ENCODE peak calls at places on chromosomes 1 and 21, in four cellular contexts. One of them, this sample, is unnamed.

GRCh38 chr1:181239086-181239485 is 150.6 kb downstream of the IER5 start:
- DNase-seq in K562: no peak
- DNase-seq in HepG2: no peak
- DNase-seq in WTC11: no peak
- DNase-seq in this sample: no peak

GRCh38 chr1:51648180-51649109 is 31.6 kb downstream of the OSBPL9 start:
- DNase-seq in HepG2: peak
- DNase-seq in K562: peak
- DNase-seq in WTC11: no peak
- DNase-seq in this sample: peak

GRCh38 chr1:48047116-48047515 is 49.9 kb upstream of the TRABD2B start:
- DNase-seq in WTC11: no peak
- DNase-seq in K562: no peak
- DNase-seq in HepG2: no peak
- DNase-seq in this sample: no peak

GRCh38 chr1:6113116-6113515 is 67.0 kb downstream of the CHD5 start:
- DNase-seq in WTC11: peak
- DNase-seq in K562: no peak
- DNase-seq in HepG2: no peak
- DNase-seq in this sample: no peak

GRCh38 chr1:59596432-59596831 is 218.3 kb upstream of the HOOK1 start:
- DNase-seq in HepG2: no peak
- DNase-seq in K562: no peak
- DNase-seq in WTC11: no peak
- DNase-seq in this sample: no peak

GRCh38 chr1:16913616-16913865 is 8.2 kb upstream of the CROCC start:
- DNase-seq in HepG2: no peak
- DNase-seq in WTC11: no peak
- DNase-seq in K562: no peak
- DNase-seq in this sample: no peak

GRCh38 chr1:235149824-235150223 is 11.2 kb downstream of the RBM34 start:
- DNase-seq in K562: no peak
- DNase-seq in HepG2: no peak
- DNase-seq in WTC11: no peak
- DNase-seq in this sample: no peak

GRCh38 chr1:229209386-229209785 is 61.5 kb upstream of the RAB4A start:
- DNase-seq in WTC11: no peak
- DNase-seq in HepG2: no peak
- DNase-seq in K562: no peak
- DNase-seq in this sample: no peak

GRCh38 chr21:27796106-27796505 is 829.2 kb upstream of the ADAMTS5 start:
- DNase-seq in HepG2: no peak
- DNase-seq in WTC11: no peak
- DNase-seq in K562: no peak
- DNase-seq in this sample: no peak

DNA sequence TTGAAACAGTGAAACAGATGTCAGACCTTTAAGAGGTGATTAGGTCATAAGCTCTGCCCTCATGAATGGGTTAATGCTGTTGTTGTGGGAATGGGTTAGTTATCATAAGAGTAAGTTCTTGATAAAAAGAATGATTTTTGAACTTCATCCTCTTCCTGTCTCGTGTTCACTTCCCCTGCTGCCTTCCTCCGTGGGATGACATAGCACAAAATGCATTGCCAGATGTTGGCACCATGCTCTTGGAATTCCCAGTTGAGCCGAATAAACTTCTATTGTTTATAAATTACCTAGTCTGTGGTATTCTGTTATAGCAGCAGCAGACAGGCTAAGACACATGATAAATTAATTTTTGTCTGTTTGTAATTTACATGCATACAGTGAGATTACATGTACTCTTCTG is 112.0 kb upstream of the LRRC7 start:
- DNase-seq in HepG2: no peak
- DNase-seq in WTC11: no peak
- DNase-seq in K562: no peak
- DNase-seq in this sample: no peak
- TF ChIP-seq ESRRA in HepG2: no peak
- TF ChIP-seq ESRRA in WTC11: no peak
- TF ChIP-seq ESRRA in K562: no peak
- TF ChIP-seq ESRRA in this sample: no peak

GRCh38 chr1:118335372-118335771 is 150.3 kb upstream of the SPAG17 start:
- DNase-seq in HepG2: no peak
- DNase-seq in K562: no peak
- DNase-seq in WTC11: no peak
- DNase-seq in this sample: no peak
- TF ChIP-seq NR3C1 in HepG2: no peak
- TF ChIP-seq NR3C1 in K562: no peak
- TF ChIP-seq NR3C1 in WTC11: no peak
- TF ChIP-seq NR3C1 in this sample: no peak

GRCh38 chr1:210726621-210727020 is 397.9 kb downstream of the HHAT start:
- DNase-seq in WTC11: peak
- DNase-seq in HepG2: no peak
- DNase-seq in K562: peak
- DNase-seq in this sample: no peak
- TF ChIP-seq ESRRA in WTC11: no peak
- TF ChIP-seq ESRRA in HepG2: no peak
- TF ChIP-seq ESRRA in K562: no peak
- TF ChIP-seq ESRRA in this sample: no peak

DNA sequence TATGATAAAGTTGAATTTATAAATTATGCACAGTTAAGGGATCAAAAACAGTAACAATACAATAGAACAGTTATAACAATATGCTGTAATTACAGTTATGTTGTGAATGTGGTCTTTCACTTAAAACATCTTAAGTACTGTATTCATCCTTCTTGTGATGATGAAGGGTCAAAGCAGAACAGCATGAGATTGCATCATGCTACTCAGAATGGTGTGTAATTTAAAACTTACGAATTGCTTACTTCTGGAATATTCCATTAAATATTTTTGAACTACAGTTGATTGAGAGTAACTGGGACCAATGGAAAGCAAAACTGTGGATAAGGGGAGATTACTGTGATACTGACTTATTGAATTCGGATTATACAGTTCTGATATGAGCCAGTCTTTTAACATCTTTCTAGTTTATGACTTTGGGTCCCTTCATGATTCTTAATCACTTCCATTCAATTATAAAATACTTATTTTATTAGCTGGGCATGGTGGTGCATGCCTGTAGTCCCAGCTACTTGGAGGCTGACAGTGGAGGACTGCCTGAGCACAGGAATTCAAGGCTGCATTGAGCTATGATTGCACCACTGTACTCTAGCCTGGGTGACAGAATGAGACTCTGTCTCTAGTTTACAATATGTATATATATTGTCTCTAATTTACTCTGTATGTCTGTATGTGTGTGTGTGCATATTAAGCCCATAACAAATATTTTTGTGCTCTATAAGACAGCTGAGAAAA is 43.2 kb downstream of the ATP1B1 start:
- DNase-seq in K562: no peak
- DNase-seq in HepG2: no peak
- DNase-seq in WTC11: no peak
- DNase-seq in this sample: no peak
- TF ChIP-seq NR3C1 in K562: no peak
- TF ChIP-seq NR3C1 in HepG2: no peak
- TF ChIP-seq NR3C1 in WTC11: no peak
- TF ChIP-seq NR3C1 in this sample: no peak

DNA sequence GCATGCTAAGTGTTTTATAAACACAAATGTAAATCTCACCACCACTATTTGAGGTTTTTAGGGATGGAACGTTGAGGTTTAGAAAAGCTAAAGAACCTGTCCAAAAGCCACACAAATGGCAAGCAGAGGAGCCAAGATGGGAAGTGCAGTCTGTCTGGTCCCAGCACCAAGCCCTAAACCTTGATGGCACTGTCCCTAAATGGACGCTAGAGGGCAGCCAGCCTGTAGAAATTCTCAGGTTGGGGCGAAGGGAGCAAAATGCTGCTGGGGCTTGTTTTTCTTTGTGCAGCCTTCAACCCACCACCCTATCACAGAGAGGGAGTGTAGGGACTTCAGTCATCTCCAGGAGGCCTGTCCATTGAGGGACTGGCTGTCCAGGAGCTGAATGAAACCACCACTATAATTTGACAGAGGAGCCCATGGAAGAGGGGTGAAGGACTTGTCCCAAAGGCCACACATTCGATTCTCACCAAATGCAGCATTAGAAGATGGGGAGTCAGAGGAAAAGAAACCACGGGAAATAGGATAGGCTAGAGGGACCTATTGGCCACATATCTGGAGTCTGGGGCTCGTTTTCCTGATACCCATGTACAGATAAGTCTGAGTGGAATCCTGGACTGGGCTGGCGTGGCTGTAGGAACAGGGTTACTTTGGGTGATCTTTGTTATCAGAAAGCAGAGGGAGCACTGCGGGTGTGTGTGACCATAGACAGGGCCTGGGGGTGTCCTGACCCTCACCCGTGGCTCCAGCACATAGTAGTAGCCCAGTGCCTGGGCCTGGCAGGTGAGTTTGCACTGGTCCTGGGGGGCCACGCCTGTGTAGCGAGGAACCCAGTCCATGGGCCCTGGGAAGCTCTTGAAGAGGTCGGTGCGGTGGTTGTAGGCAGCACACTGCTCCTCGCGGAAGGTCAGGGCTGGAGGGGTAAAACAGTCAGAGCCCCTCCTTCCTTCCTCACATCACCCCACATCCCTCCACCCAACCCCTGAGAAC is 6.1 kb downstream of the ADAMTS4 start:
- DNase-seq in WTC11: peak
- DNase-seq in K562: peak
- DNase-seq in HepG2: peak
- DNase-seq in this sample: peak
- TF ChIP-seq ESRRA in WTC11: no peak
- TF ChIP-seq ESRRA in K562: no peak
- TF ChIP-seq ESRRA in HepG2: no peak
- TF ChIP-seq ESRRA in this sample: no peak

GRCh38 chr1:10479276-10479675 is 4.5 kb downstream of the PEX14 start:
- DNase-seq in K562: no peak
- DNase-seq in HepG2: no peak
- DNase-seq in WTC11: no peak
- DNase-seq in this sample: no peak

GRCh38 chr1:10475510-10475909 is 760 bp downstream of the PEX14 start:
- DNase-seq in K562: peak
- DNase-seq in WTC11: no peak
- DNase-seq in HepG2: no peak
- DNase-seq in this sample: no peak

GRCh38 chr1:10474613-10475507 is at the start of gene PEX14:
- DNase-seq in HepG2: peak
- DNase-seq in WTC11: peak
- DNase-seq in K562: peak
- DNase-seq in this sample: peak

GRCh38 chr1:10484519-10484918 is 9.8 kb downstream of the PEX14 start:
- DNase-seq in HepG2: no peak
- DNase-seq in K562: no peak
- DNase-seq in WTC11: no peak
- DNase-seq in this sample: no peak

GRCh38 chr1:10480614-10481013 is 5.9 kb downstream of the PEX14 start:
- DNase-seq in K562: no peak
- DNase-seq in WTC11: no peak
- DNase-seq in HepG2: no peak
- DNase-seq in this sample: no peak
- TF ChIP-seq NR3C1 in K562: no peak
- TF ChIP-seq NR3C1 in WTC11: no peak
- TF ChIP-seq NR3C1 in HepG2: no peak
- TF ChIP-seq NR3C1 in this sample: no peak

DNA sequence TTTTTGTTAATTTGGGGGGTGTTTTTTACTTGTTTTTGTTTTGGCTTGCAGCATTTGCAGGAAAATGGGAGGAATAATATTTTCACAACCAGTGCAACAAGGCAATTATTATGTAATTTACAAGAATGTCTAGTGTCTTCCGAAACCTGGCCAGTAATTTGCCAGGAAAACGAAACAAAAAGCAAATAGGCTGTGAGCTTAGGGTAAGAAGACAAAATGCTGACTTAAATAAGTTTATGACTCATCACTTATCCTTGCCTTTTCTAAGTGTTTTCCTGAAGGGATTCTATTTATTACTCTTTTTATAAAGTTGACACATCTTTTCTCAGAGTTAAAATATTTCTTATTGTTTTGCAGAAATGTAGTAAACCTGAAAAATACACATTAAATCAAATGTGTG is 49.8 kb downstream of the KCNT2 start:
- DNase-seq in HepG2: no peak
- DNase-seq in K562: no peak
- DNase-seq in WTC11: no peak
- DNase-seq in this sample: peak
- TF ChIP-seq ESRRA in HepG2: no peak
- TF ChIP-seq ESRRA in K562: no peak
- TF ChIP-seq ESRRA in WTC11: no peak
- TF ChIP-seq ESRRA in this sample: no peak

DNA sequence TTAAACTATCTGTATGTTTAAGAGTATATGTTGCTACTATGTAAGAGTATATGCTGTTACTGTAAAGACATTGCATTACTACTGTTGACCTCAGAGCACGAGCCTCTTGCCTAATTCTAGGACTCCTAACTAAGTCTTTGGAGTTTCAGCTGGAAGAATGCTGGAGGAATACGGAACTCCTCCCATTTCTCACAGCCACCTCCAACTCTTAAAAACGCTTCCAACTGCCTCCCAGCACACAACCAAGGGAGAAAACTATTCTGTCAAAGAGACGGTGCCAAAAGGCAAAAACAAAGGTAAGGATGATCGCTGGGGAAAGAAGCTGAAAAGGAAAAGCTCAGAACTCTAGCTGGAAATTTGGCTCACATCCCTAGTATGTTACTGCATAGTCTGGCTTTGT is at the start of gene FMO2:
- DNase-seq in HepG2: no peak
- DNase-seq in K562: no peak
- DNase-seq in WTC11: no peak
- DNase-seq in this sample: no peak
- TF ChIP-seq NR3C1 in HepG2: no peak
- TF ChIP-seq NR3C1 in K562: no peak
- TF ChIP-seq NR3C1 in WTC11: no peak
- TF ChIP-seq NR3C1 in this sample: no peak

GRCh38 chr1:9161963-9162362 is 33.1 kb upstream of the GPR157 start:
- DNase-seq in HepG2: no peak
- DNase-seq in WTC11: no peak
- DNase-seq in K562: no peak
- DNase-seq in this sample: no peak
- TF ChIP-seq ESRRA in HepG2: no peak
- TF ChIP-seq ESRRA in WTC11: no peak
- TF ChIP-seq ESRRA in K562: no peak
- TF ChIP-seq ESRRA in this sample: no peak

DNA sequence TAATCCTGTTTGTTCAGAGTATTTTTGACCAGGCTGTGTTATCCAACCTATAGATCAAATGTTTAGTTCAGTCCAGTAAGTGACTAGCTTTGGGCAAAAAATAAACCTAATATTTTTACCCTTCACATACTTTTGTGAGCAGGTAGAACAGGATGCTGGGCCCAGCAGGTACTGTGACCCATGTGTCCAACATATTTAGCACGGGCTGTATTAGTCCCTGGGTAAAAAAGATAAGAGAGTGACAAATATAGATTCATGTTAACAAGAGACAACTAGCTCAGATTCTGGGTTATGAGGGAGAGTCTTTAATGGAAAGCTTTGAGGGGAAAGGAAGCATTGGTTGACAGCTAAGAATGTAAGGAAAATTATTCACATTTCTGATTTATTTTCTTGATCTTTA is 43.1 kb downstream of the OLFM3 start:
- DNase-seq in K562: no peak
- DNase-seq in WTC11: no peak
- DNase-seq in HepG2: no peak
- DNase-seq in this sample: no peak
- TF ChIP-seq NR3C1 in K562: no peak
- TF ChIP-seq NR3C1 in WTC11: no peak
- TF ChIP-seq NR3C1 in HepG2: no peak
- TF ChIP-seq NR3C1 in this sample: no peak